ENCODE peak calls at places on chromosomes 4 and X, in seven cellular contexts. One of them, this sample, is unnamed.

GRCh38 chrX:10441464-10441863 is 178.9 kb downstream of the MID1 start:
- DNase-seq in GM23338: peak
- DNase-seq in caudate nucleus: no peak
- DNase-seq in Ammon's horn: no peak
- DNase-seq in hepatic stellate cell: no peak
- DNase-seq in tibial artery: no peak
- DNase-seq in DMS 273 treated with DMSO at 0.1 percent for 48 hours: no peak
- DNase-seq in this sample: no peak

GRCh38 chr4:13980317-13980716 is 352.8 kb upstream of the BOD1L1 start:
- DNase-seq in Ammon's horn: no peak
- DNase-seq in tibial artery: no peak
- DNase-seq in DMS 273 treated with DMSO at 0.1 percent for 48 hours: no peak
- DNase-seq in GM23338: no peak
- DNase-seq in caudate nucleus: no peak
- DNase-seq in hepatic stellate cell: peak
- DNase-seq in this sample: no peak

GRCh38 chr4:159508917-159509500 is 406.1 kb downstream of the RAPGEF2 start:
- DNase-seq in DMS 273 treated with DMSO at 0.1 percent for 48 hours: no peak
- DNase-seq in GM23338: no peak
- DNase-seq in tibial artery: no peak
- DNase-seq in hepatic stellate cell: no peak
- DNase-seq in Ammon's horn: no peak
- DNase-seq in caudate nucleus: no peak
- DNase-seq in this sample: no peak

GRCh38 chrX:110359273-110359672 is 625 bp downstream of the RTL9 start:
- DNase-seq in tibial artery: no peak
- DNase-seq in caudate nucleus: no peak
- DNase-seq in GM23338: no peak
- DNase-seq in DMS 273 treated with DMSO at 0.1 percent for 48 hours: no peak
- DNase-seq in Ammon's horn: peak
- DNase-seq in hepatic stellate cell: no peak
- DNase-seq in this sample: no peak

GRCh38 chr4:176335421-176335820 is 15.7 kb downstream of the SPCS3 start:
- DNase-seq in caudate nucleus: no peak
- DNase-seq in Ammon's horn: no peak
- DNase-seq in GM23338: no peak
- DNase-seq in DMS 273 treated with DMSO at 0.1 percent for 48 hours: no peak
- DNase-seq in hepatic stellate cell: peak
- DNase-seq in tibial artery: no peak
- DNase-seq in this sample: no peak

GRCh38 chrX:49137492-49137891 is 14.0 kb upstream of the GPKOW start:
- DNase-seq in tibial artery: no peak
- DNase-seq in caudate nucleus: no peak
- DNase-seq in DMS 273 treated with DMSO at 0.1 percent for 48 hours: no peak
- DNase-seq in GM23338: no peak
- DNase-seq in hepatic stellate cell: no peak
- DNase-seq in Ammon's horn: no peak
- DNase-seq in this sample: no peak

GRCh38 chr4:34720563-34720962 is 1523.8 kb downstream of the ARAP2 start:
- DNase-seq in hepatic stellate cell: no peak
- DNase-seq in Ammon's horn: peak
- DNase-seq in DMS 273 treated with DMSO at 0.1 percent for 48 hours: no peak
- DNase-seq in caudate nucleus: no peak
- DNase-seq in tibial artery: no peak
- DNase-seq in GM23338: peak
- DNase-seq in this sample: no peak

GRCh38 chrX:12580548-12580947 is 210.7 kb upstream of the PRPS2 start:
- DNase-seq in tibial artery: no peak
- DNase-seq in caudate nucleus: no peak
- DNase-seq in hepatic stellate cell: no peak
- DNase-seq in Ammon's horn: no peak
- DNase-seq in DMS 273 treated with DMSO at 0.1 percent for 48 hours: no peak
- DNase-seq in GM23338: no peak
- DNase-seq in this sample: no peak

GRCh38 chr4:2663275-2663674 is 92.9 kb downstream of the TNIP2 start:
- DNase-seq in DMS 273 treated with DMSO at 0.1 percent for 48 hours: no peak
- DNase-seq in hepatic stellate cell: no peak
- DNase-seq in Ammon's horn: no peak
- DNase-seq in tibial artery: no peak
- DNase-seq in caudate nucleus: no peak
- DNase-seq in GM23338: no peak
- DNase-seq in this sample: no peak

GRCh38 chrX:107566603-107567262 is 61.6 kb upstream of the PRPS1 start:
- DNase-seq in DMS 273 treated with DMSO at 0.1 percent for 48 hours: no peak
- DNase-seq in Ammon's horn: no peak
- DNase-seq in GM23338: peak
- DNase-seq in caudate nucleus: no peak
- DNase-seq in tibial artery: no peak
- DNase-seq in hepatic stellate cell: no peak
- DNase-seq in this sample: no peak

GRCh38 chr4:29852537-29852936 is 867.6 kb upstream of the PCDH7 start:
- DNase-seq in hepatic stellate cell: no peak
- DNase-seq in Ammon's horn: no peak
- DNase-seq in DMS 273 treated with DMSO at 0.1 percent for 48 hours: no peak
- DNase-seq in tibial artery: no peak
- DNase-seq in caudate nucleus: no peak
- DNase-seq in GM23338: no peak
- DNase-seq in this sample: no peak

GRCh38 chr4:14790487-14790886 is 211.8 kb upstream of the CPEB2 start:
- DNase-seq in tibial artery: no peak
- DNase-seq in hepatic stellate cell: no peak
- DNase-seq in Ammon's horn: no peak
- DNase-seq in DMS 273 treated with DMSO at 0.1 percent for 48 hours: no peak
- DNase-seq in caudate nucleus: no peak
- DNase-seq in GM23338: no peak
- DNase-seq in this sample: no peak

GRCh38 chr4:154998284-154998683 is 210.2 kb upstream of the NPY2R start:
- DNase-seq in caudate nucleus: no peak
- DNase-seq in GM23338: no peak
- DNase-seq in hepatic stellate cell: no peak
- DNase-seq in tibial artery: no peak
- DNase-seq in Ammon's horn: no peak
- DNase-seq in DMS 273 treated with DMSO at 0.1 percent for 48 hours: no peak
- DNase-seq in this sample: no peak

GRCh38 chr4:150302553-150302952 is 224.3 kb downstream of the DCLK2 start:
- DNase-seq in caudate nucleus: no peak
- DNase-seq in tibial artery: peak
- DNase-seq in GM23338: no peak
- DNase-seq in DMS 273 treated with DMSO at 0.1 percent for 48 hours: no peak
- DNase-seq in Ammon's horn: no peak
- DNase-seq in hepatic stellate cell: peak
- DNase-seq in this sample: no peak

GRCh38 chrX:110051559-110051958 is 48.6 kb downstream of the TMEM164 start:
- DNase-seq in caudate nucleus: no peak
- DNase-seq in GM23338: no peak
- DNase-seq in tibial artery: no peak
- DNase-seq in hepatic stellate cell: no peak
- DNase-seq in Ammon's horn: no peak
- DNase-seq in DMS 273 treated with DMSO at 0.1 percent for 48 hours: no peak
- DNase-seq in this sample: no peak

GRCh38 chrX:17474892-17475291 is 99.9 kb downstream of the NHS start:
- DNase-seq in tibial artery: no peak
- DNase-seq in DMS 273 treated with DMSO at 0.1 percent for 48 hours: no peak
- DNase-seq in GM23338: no peak
- DNase-seq in Ammon's horn: no peak
- DNase-seq in hepatic stellate cell: peak
- DNase-seq in caudate nucleus: no peak
- DNase-seq in this sample: no peak

GRCh38 chr4:127505203-127505602 is 127.6 kb upstream of the INTU start:
- DNase-seq in DMS 273 treated with DMSO at 0.1 percent for 48 hours: no peak
- DNase-seq in tibial artery: no peak
- DNase-seq in GM23338: no peak
- DNase-seq in caudate nucleus: no peak
- DNase-seq in Ammon's horn: peak
- DNase-seq in hepatic stellate cell: no peak
- DNase-seq in this sample: no peak

GRCh38 chr4:122827258-122827887 is 742 bp downstream of the FGF2 start:
- DNase-seq in tibial artery: no peak
- DNase-seq in GM23338: peak
- DNase-seq in DMS 273 treated with DMSO at 0.1 percent for 48 hours: no peak
- DNase-seq in caudate nucleus: peak
- DNase-seq in Ammon's horn: peak
- DNase-seq in hepatic stellate cell: peak
- DNase-seq in this sample: peak

GRCh38 chr4:77820836-77821561 is 1.8 kb upstream of the CNOT6L start:
- DNase-seq in tibial artery: no peak
- DNase-seq in DMS 273 treated with DMSO at 0.1 percent for 48 hours: peak
- DNase-seq in hepatic stellate cell: no peak
- DNase-seq in GM23338: no peak
- DNase-seq in caudate nucleus: peak
- DNase-seq in Ammon's horn: peak
- DNase-seq in this sample: no peak

GRCh38 chrX:57821703-57822375 is 88.4 kb downstream of the ZXDA start:
- DNase-seq in DMS 273 treated with DMSO at 0.1 percent for 48 hours: peak
- DNase-seq in hepatic stellate cell: peak
- DNase-seq in caudate nucleus: no peak
- DNase-seq in GM23338: peak
- DNase-seq in tibial artery: no peak
- DNase-seq in Ammon's horn: peak
- DNase-seq in this sample: peak

GRCh38 chrX:38431525-38431924 is 79.1 kb downstream of the OTC start:
- DNase-seq in hepatic stellate cell: no peak
- DNase-seq in Ammon's horn: no peak
- DNase-seq in tibial artery: no peak
- DNase-seq in caudate nucleus: no peak
- DNase-seq in DMS 273 treated with DMSO at 0.1 percent for 48 hours: no peak
- DNase-seq in GM23338: no peak
- DNase-seq in this sample: no peak

This sample was measured in GM10248.